ENCODE peak calls at places on chromosomes 3 and 15, in five cellular contexts. One of them, this sample, is unnamed.

GRCh38 chr15:83904107-83904720 is 250.3 kb downstream of the ADAMTSL3 start:
- DNase-seq in K562: no peak
- DNase-seq in NB4: peak
- DNase-seq in esophagus squamous epithelium: no peak
- DNase-seq in breast epithelium: no peak
- DNase-seq in this sample: no peak

GRCh38 chr3:10224794-10225660 is 23.2 kb upstream of the TATDN2 start:
- DNase-seq in breast epithelium: peak
- DNase-seq in K562: peak
- DNase-seq in NB4: peak
- DNase-seq in esophagus squamous epithelium: peak
- DNase-seq in this sample: peak

GRCh38 chr3:114466816-114467215 is 173.0 kb downstream of the TIGIT start:
- DNase-seq in K562: no peak
- DNase-seq in breast epithelium: no peak
- DNase-seq in esophagus squamous epithelium: no peak
- DNase-seq in NB4: no peak
- DNase-seq in this sample: no peak

GRCh38 chr3:168073842-168074311 is 21.8 kb downstream of the GOLIM4 start:
- DNase-seq in esophagus squamous epithelium: no peak
- DNase-seq in NB4: peak
- DNase-seq in breast epithelium: no peak
- DNase-seq in K562: no peak
- DNase-seq in this sample: no peak

GRCh38 chr3:9142346-9142745 is 107.1 kb downstream of the SRGAP3 start:
- DNase-seq in esophagus squamous epithelium: no peak
- DNase-seq in breast epithelium: no peak
- DNase-seq in NB4: no peak
- DNase-seq in K562: no peak
- DNase-seq in this sample: no peak

GRCh38 chr3:32310918-32311839 is 72.7 kb downstream of the CMTM8 start:
- DNase-seq in esophagus squamous epithelium: no peak
- DNase-seq in breast epithelium: peak
- DNase-seq in NB4: no peak
- DNase-seq in K562: no peak
- DNase-seq in this sample: no peak

GRCh38 chr3:127064391-127065137 is 81.6 kb downstream of the PLXNA1 start:
- DNase-seq in K562: peak
- DNase-seq in NB4: peak
- DNase-seq in breast epithelium: no peak
- DNase-seq in esophagus squamous epithelium: no peak
- DNase-seq in this sample: peak

GRCh38 chr15:31405200-31405929 is 78.7 kb downstream of the KLF13 start:
- DNase-seq in K562: no peak
- DNase-seq in esophagus squamous epithelium: no peak
- DNase-seq in NB4: peak
- DNase-seq in breast epithelium: no peak
- DNase-seq in this sample: no peak

GRCh38 chr3:47666118-47666517 is 87.5 kb upstream of the CSPG5 start:
- DNase-seq in esophagus squamous epithelium: no peak
- DNase-seq in NB4: no peak
- DNase-seq in K562: no peak
- DNase-seq in breast epithelium: no peak
- DNase-seq in this sample: no peak

GRCh38 chr3:56980798-56981390 is 79.6 kb upstream of the SPATA12 start:
- DNase-seq in esophagus squamous epithelium: peak
- DNase-seq in NB4: peak
- DNase-seq in K562: peak
- DNase-seq in breast epithelium: no peak
- DNase-seq in this sample: no peak

GRCh38 chr15:73844356-73844755 is 29.0 kb upstream of the TBC1D21 start:
- DNase-seq in breast epithelium: no peak
- DNase-seq in K562: no peak
- DNase-seq in NB4: no peak
- DNase-seq in esophagus squamous epithelium: no peak
- DNase-seq in this sample: no peak

GRCh38 chr15:70097337-70098169 is at the start of gene TLE3:
- DNase-seq in esophagus squamous epithelium: peak
- DNase-seq in breast epithelium: peak
- DNase-seq in NB4: peak
- DNase-seq in K562: peak
- DNase-seq in this sample: peak

GRCh38 chr15:90610220-90610619 is 80.5 kb downstream of the CRTC3 start:
- DNase-seq in K562: no peak
- DNase-seq in NB4: no peak
- DNase-seq in breast epithelium: no peak
- DNase-seq in esophagus squamous epithelium: no peak
- DNase-seq in this sample: no peak

GRCh38 chr3:49021813-49022720 is at the start of gene NDUFAF3:
- DNase-seq in breast epithelium: peak
- DNase-seq in esophagus squamous epithelium: peak
- DNase-seq in NB4: peak
- DNase-seq in K562: peak
- DNase-seq in this sample: peak

GRCh38 chr3:177065285-177066028 is 131.8 kb downstream of the TBL1XR1 start:
- DNase-seq in NB4: no peak
- DNase-seq in K562: no peak
- DNase-seq in esophagus squamous epithelium: no peak
- DNase-seq in breast epithelium: no peak
- DNase-seq in this sample: peak

GRCh38 chr3:115885621-115886020 is 262.3 kb downstream of the GAP43 start:
- DNase-seq in breast epithelium: no peak
- DNase-seq in esophagus squamous epithelium: no peak
- DNase-seq in K562: no peak
- DNase-seq in NB4: peak
- DNase-seq in this sample: no peak

GRCh38 chr15:90097475-90097874 is 4.8 kb downstream of the IDH2 start:
- DNase-seq in esophagus squamous epithelium: no peak
- DNase-seq in breast epithelium: no peak
- DNase-seq in NB4: peak
- DNase-seq in K562: no peak
- DNase-seq in this sample: peak

GRCh38 chr15:66595937-66596545 is 30.2 kb upstream of the LCTL start:
- DNase-seq in K562: no peak
- DNase-seq in breast epithelium: no peak
- DNase-seq in NB4: no peak
- DNase-seq in esophagus squamous epithelium: no peak
- DNase-seq in this sample: no peak

GRCh38 chr3:56467108-56467507 is 1.2 kb downstream of the ERC2 start:
- DNase-seq in breast epithelium: peak
- DNase-seq in K562: peak
- DNase-seq in NB4: no peak
- DNase-seq in esophagus squamous epithelium: no peak
- DNase-seq in this sample: peak

GRCh38 chr3:23873941-23874340 is 42.8 kb downstream of the NKIRAS1 start:
- DNase-seq in esophagus squamous epithelium: no peak
- DNase-seq in NB4: no peak
- DNase-seq in breast epithelium: no peak
- DNase-seq in K562: no peak
- DNase-seq in this sample: no peak

GRCh38 chr3:57029924-57030323 is 30.5 kb upstream of the SPATA12 start:
- DNase-seq in K562: peak
- DNase-seq in esophagus squamous epithelium: no peak
- DNase-seq in breast epithelium: no peak
- DNase-seq in NB4: no peak
- DNase-seq in this sample: no peak

GRCh38 chr3:154970796-154971195 is 109.3 kb upstream of the MME start:
- DNase-seq in esophagus squamous epithelium: no peak
- DNase-seq in NB4: peak
- DNase-seq in breast epithelium: no peak
- DNase-seq in K562: no peak
- DNase-seq in this sample: no peak

GRCh38 chr3:128547368-128547987 is 54.5 kb upstream of the GATA2 start:
- DNase-seq in NB4: peak
- DNase-seq in K562: peak
- DNase-seq in esophagus squamous epithelium: no peak
- DNase-seq in breast epithelium: no peak
- DNase-seq in this sample: peak

GRCh38 chr3:51942603-51943450 is 664 bp downstream of the PARP3 start:
- DNase-seq in K562: peak
- DNase-seq in breast epithelium: peak
- DNase-seq in NB4: peak
- DNase-seq in esophagus squamous epithelium: no peak
- DNase-seq in this sample: peak
- TF ChIP-seq POLR2A in K562: no peak
- TF ChIP-seq POLR2A in breast epithelium: no peak
- TF ChIP-seq POLR2A in NB4: no peak
- TF ChIP-seq POLR2A in esophagus squamous epithelium: no peak
- TF ChIP-seq POLR2A in this sample: no peak

GRCh38 chr3:181278468-181279238 is 289.1 kb upstream of the DNAJC19 start:
- DNase-seq in breast epithelium: no peak
- DNase-seq in K562: peak
- DNase-seq in NB4: peak
- DNase-seq in esophagus squamous epithelium: no peak
- DNase-seq in this sample: peak

GRCh38 chr3:181279239-181279565 is 289.7 kb upstream of the DNAJC19 start:
- DNase-seq in K562: no peak
- DNase-seq in breast epithelium: no peak
- DNase-seq in NB4: no peak
- DNase-seq in esophagus squamous epithelium: no peak
- DNase-seq in this sample: no peak

GRCh38 chr3:181276358-181276896 is 286.9 kb upstream of the DNAJC19 start:
- DNase-seq in esophagus squamous epithelium: no peak
- DNase-seq in K562: no peak
- DNase-seq in NB4: no peak
- DNase-seq in breast epithelium: no peak
- DNase-seq in this sample: no peak

GRCh38 chr3:181274025-181274424 is 284.5 kb upstream of the DNAJC19 start:
- DNase-seq in breast epithelium: no peak
- DNase-seq in esophagus squamous epithelium: no peak
- DNase-seq in K562: no peak
- DNase-seq in NB4: no peak
- DNase-seq in this sample: no peak
- TF ChIP-seq POLR2A in breast epithelium: no peak
- TF ChIP-seq POLR2A in esophagus squamous epithelium: no peak
- TF ChIP-seq POLR2A in K562: no peak
- TF ChIP-seq POLR2A in NB4: no peak
- TF ChIP-seq POLR2A in this sample: no peak

GRCh38 chr15:78437762-78438594 is at the start of gene IREB2:
- DNase-seq in K562: peak
- DNase-seq in NB4: peak
- DNase-seq in esophagus squamous epithelium: peak
- DNase-seq in breast epithelium: peak
- DNase-seq in this sample: peak
- TF ChIP-seq POLR2A in K562: peak
- TF ChIP-seq POLR2A in NB4: peak
- TF ChIP-seq POLR2A in esophagus squamous epithelium: no peak
- TF ChIP-seq POLR2A in breast epithelium: no peak
- TF ChIP-seq POLR2A in this sample: peak

DNA sequence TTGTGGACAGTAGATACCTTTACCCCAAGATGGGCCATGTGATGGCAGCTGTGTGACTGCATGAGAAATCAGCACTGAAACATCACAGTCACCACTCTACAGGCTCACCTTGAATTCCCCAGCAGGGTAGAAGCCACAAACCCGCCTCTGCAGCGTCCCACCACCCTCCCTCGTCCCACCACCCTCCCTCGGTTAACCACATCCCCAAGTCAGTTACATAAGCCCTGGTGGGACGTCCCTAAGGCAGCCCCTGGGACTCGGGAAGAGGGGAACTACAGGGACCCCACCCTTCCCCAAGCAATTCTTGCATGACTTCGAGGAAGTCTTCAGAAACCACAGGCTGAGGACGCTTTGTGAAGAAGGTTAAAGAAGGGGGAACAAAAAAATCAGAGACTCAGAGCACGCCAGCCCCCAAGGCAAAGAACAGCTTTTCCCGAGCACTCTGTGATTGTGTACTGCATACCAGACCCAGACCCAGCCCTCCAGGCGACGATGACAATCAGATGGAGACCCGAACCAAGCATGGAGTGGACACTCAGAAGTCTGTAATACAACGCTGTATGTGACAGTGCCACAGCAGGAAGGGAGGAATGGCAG is 60.5 kb downstream of the SH3BP5 start:
- DNase-seq in K562: no peak
- DNase-seq in breast epithelium: no peak
- DNase-seq in NB4: peak
- DNase-seq in esophagus squamous epithelium: peak
- DNase-seq in this sample: no peak
- TF ChIP-seq POLR2A in K562: no peak
- TF ChIP-seq POLR2A in breast epithelium: no peak
- TF ChIP-seq POLR2A in NB4: no peak
- TF ChIP-seq POLR2A in esophagus squamous epithelium: no peak
- TF ChIP-seq POLR2A in this sample: no peak

DNA sequence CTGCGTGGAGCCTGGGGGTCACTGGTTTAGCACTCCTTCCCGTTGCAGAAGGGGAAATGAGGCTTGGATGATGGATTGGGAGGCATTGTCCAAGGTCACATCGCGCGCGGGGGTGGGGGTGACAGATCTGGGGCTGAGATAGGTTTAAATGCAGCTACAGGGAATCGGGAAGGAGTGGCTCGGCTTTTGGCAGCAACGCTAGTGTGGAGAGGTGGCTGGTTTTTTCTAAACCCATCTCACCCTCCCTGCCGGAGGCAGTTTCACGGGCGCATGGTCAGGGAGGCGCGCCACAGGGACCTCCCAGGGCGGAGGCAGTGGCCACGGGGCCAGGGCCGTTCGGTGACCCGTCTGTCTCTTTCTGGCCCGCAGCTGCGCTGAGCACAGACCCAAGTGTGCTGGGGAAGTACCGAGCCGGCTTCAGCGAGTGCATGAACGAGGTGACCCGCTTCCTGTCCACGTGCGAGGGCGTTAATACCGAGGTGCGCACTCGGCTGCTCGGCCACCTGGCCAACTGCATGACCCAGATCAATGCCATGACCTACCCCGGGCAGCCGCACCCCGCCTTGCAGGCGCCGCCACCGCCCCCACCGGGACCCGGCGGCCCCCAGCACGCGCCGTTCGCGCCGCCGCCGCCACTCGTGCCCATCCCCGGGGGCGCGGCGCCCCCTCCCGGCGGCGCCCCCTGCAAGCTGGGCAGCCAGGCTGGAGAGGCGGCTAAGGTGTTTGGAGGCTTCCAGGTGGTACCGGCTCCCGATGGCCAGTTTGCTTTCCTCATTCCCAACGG is 1.6 kb downstream of the HES1 start:
- DNase-seq in NB4: peak
- DNase-seq in esophagus squamous epithelium: no peak
- DNase-seq in K562: peak
- DNase-seq in breast epithelium: peak
- DNase-seq in this sample: peak
- TF ChIP-seq POLR2A in NB4: no peak
- TF ChIP-seq POLR2A in esophagus squamous epithelium: no peak
- TF ChIP-seq POLR2A in K562: peak
- TF ChIP-seq POLR2A in breast epithelium: peak
- TF ChIP-seq POLR2A in this sample: peak

DNA sequence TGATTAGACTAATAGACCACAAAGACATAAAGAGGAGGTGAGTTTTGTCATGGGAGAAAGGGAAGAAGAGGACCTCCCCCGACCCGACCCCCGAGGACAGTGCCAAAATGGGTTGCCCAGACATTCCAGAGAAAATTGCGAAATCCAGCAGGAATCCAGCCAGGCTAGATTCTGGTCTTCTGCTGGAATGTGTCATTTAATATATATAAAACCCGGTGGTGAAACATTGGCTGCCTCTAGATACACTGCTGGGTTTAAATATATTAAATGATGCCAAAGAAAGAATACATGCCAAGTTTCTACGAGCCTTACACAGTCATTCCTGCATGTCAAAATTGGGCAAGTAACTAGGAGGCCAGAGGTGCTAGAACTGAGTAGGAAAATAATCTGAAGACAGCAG is 45.3 kb upstream of the SPESP1 start:
- DNase-seq in esophagus squamous epithelium: no peak
- DNase-seq in NB4: no peak
- DNase-seq in K562: no peak
- DNase-seq in breast epithelium: no peak
- DNase-seq in this sample: no peak
- TF ChIP-seq POLR2A in esophagus squamous epithelium: no peak
- TF ChIP-seq POLR2A in NB4: no peak
- TF ChIP-seq POLR2A in K562: no peak
- TF ChIP-seq POLR2A in breast epithelium: no peak
- TF ChIP-seq POLR2A in this sample: no peak